ENCODE peak calls at places on chromosomes 12 and 14, in five cellular contexts. E is A549, R is astrocyte, U is IMR-90, I is DND-41. K is an unnamed sample.
A peak's percentile ranks its signal among the peaks of the same experiment; 100 is the strongest.

GRCh38 chr14:91947196-91948184 is at the start of gene FBLN5:
- DNase-seq in E (peak; percentile 11), R (peak; percentile 86), U (peak; percentile 88), I (no peak), K (peak; percentile 88)

GRCh38 chr12:124759841-124760508 is 103.7 kb downstream of the SCARB1 start:
- DNase-seq in E (no peak), R (peak; percentile 73), U (no peak), I (no peak), K (peak; percentile 78)

GRCh38 chr12:40158592-40159111 is 52.8 kb upstream of the SLC2A13 start:
- DNase-seq in E (no peak), R (no peak), U (no peak), I (no peak), K (no peak)

GRCh38 chr12:89357297-89357730 is 5.0 kb upstream of the DUSP6 start:
- DNase-seq in E (no peak), R (no peak), U (no peak), I (no peak), K (no peak)

GRCh38 chr14:77882098-77882497 is 82.2 kb downstream of the ADCK1 start:
- DNase-seq in E (no peak), R (no peak), U (no peak), I (peak; percentile 61), K (no peak)

GRCh38 chr14:34361504-34362011 is 100.5 kb downstream of the SPTSSA start:
- DNase-seq in E (no peak), R (no peak), U (peak; percentile 11), I (no peak), K (peak; percentile 23)

GRCh38 chr12:24821691-24822090 is 127.2 kb downstream of the BCAT1 start:
- DNase-seq in E (no peak), R (peak; percentile 84), U (peak; percentile 77), I (no peak), K (peak; percentile 88)

GRCh38 chr14:68015356-68016242 is 196.0 kb downstream of the RAD51B start:
- DNase-seq in E (no peak), R (no peak), U (peak; percentile 40), I (no peak), K (peak; percentile 29)

GRCh38 chr12:29429999-29430698 is 49.2 kb upstream of the ERGIC2 start:
- DNase-seq in E (no peak), R (no peak), U (no peak), I (no peak), K (no peak)

GRCh38 chr12:24788886-24789285 is 160.0 kb downstream of the BCAT1 start:
- DNase-seq in E (no peak), R (peak; percentile 24), U (no peak), I (no peak), K (peak; percentile 45)

GRCh38 chr14:92774563-92774962 is 19.5 kb upstream of the GOLGA5 start:
- DNase-seq in E (no peak), R (no peak), U (no peak), I (no peak), K (no peak)

GRCh38 chr14:49892301-49892635 is 614 bp upstream of the ARF6 start:
- DNase-seq in E (peak; percentile 81), R (peak; percentile 73), U (peak; percentile 82), I (peak; percentile 76), K (peak; percentile 92)

GRCh38 chr12:47028186-47028585 is 51.2 kb upstream of the PCED1B start:
- DNase-seq in E (no peak), R (no peak), U (no peak), I (no peak), K (no peak)

GRCh38 chr12:125240717-125241116 is 175.5 kb downstream of the AACS start:
- DNase-seq in E (no peak), R (no peak), U (no peak), I (no peak), K (no peak)

GRCh38 chr12:117501066-117501465 is 139.6 kb upstream of the NOS1 start:
- DNase-seq in E (no peak), R (no peak), U (no peak), I (no peak), K (no peak)

GRCh38 chr12:103269962-103270361 is 225.8 kb downstream of the C12orf42 start:
- DNase-seq in E (no peak), R (peak; percentile 72), U (peak; percentile 1), I (no peak), K (no peak)

GRCh38 chr12:100528471-100529139 is 44.9 kb upstream of the GAS2L3 start:
- DNase-seq in E (peak; percentile 46), R (no peak), U (no peak), I (no peak), K (no peak)

GRCh38 chr14:61632401-61633195 is 62.7 kb upstream of the HIF1A start:
- DNase-seq in E (no peak), R (no peak), U (no peak), I (no peak), K (no peak)

GRCh38 chr12:88600272-88600671 is 20.0 kb upstream of the KITLG start:
- DNase-seq in E (no peak), R (peak; percentile 89), U (peak; percentile 95), I (no peak), K (peak; percentile 92)

GRCh38 chr14:20477211-20477876 is 8.1 kb downstream of the PNP start:
- DNase-seq in E (no peak), R (peak; percentile 69), U (peak; percentile 73), I (peak; percentile 47), K (peak; percentile 79)

GRCh38 chr12:111040690-111041089 is 120.3 kb upstream of the MYL2 start:
- DNase-seq in E (no peak), R (no peak), U (no peak), I (no peak), K (no peak)

GRCh38 chr12:59742831-59743230 is 147.0 kb downstream of the SLC16A7 start:
- DNase-seq in E (no peak), R (peak; percentile 66), U (peak; percentile 71), I (no peak), K (peak; percentile 55)

GRCh38 chr12:29241821-29242591 is 92.9 kb downstream of the FAR2 start:
- DNase-seq in E (no peak), R (peak; percentile 87), U (peak; percentile 80), I (no peak), K (peak; percentile 89)

GRCh38 chr12:66755727-66756395 is 77.0 kb upstream of the GRIP1 start:
- DNase-seq in E (no peak), R (no peak), U (no peak), I (peak; percentile 15), K (no peak)
- H3K4me2 ChIP-seq in E (no peak overlapping the region), R (no peak overlapping the region), U (no peak overlapping the region), I (no peak overlapping the region), K (no peak overlapping the region)

DNA sequence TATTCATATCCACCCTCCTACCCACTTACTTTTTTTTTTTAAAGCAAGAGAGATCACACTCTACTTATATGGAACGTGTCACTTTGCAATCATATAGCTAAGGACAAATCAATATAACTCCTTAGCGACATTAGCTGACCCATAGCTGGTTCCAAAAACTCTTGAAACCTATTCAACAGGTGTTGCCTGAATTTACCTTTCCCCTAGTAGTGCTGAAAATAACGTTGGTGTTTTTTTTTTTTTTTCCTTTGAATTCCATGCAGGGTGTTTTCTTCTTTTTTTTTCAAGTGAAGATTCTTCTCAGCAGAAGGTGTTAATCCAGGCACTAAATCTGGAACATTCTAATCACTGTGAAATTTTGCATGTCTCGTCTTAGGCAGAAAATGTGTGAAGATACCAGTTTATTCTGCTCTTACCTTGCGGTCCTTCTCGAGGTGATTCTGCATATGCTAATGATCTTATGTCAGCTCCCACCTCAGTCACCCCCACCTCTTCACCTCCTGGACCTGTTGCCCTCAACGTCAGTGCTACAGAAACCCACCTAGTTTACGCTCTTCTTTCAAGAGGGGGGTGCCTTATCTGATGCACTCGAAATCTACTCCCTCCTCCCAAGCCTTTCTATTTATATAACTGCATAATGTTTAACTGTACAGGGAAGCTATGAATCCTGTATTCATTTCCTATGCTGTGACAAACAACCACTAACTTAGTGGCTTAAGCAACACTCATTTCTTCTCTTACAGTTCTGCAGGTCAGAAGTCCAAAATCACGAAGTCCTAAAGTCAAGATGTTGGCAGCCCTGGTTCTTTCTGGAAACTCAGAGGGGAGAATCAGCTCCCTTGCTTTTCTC is 7.2 kb upstream of the VPS37B start:
- DNase-seq in E (no peak), R (no peak), U (no peak), I (no peak), K (no peak)
- H3K4me2 ChIP-seq in E (peak overlapping the region; percentile 10), R (no peak overlapping the region), U (peak overlapping the region; percentile 26), I (no peak overlapping the region), K (no peak overlapping the region)

DNA sequence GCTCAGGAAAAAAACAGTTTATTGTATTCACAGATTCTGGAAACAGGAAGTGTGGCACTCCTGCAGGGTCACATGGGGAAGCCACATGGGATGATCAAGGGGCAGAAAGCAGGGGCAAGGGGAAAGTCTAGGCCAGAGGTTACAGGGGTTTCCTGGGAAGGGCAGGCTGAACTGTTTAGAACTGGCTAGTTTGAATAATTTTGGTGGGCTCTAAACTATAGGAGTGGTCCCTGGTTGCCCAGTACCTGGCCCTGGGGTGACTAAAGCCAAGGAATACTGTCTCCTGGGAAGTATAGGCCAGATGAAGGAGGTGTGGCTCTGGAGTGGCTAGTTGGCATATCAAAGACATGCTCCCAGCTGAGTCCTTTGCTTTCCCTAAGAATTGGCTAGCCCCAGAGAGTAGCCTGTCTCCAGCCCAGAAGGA is 169.2 kb downstream of the SLC41A2 start:
- DNase-seq in E (no peak), R (no peak), U (no peak), I (no peak), K (no peak)
- H3K4me2 ChIP-seq in E (no peak overlapping the region), R (no peak overlapping the region), U (no peak overlapping the region), I (no peak overlapping the region), K (no peak overlapping the region)

DNA sequence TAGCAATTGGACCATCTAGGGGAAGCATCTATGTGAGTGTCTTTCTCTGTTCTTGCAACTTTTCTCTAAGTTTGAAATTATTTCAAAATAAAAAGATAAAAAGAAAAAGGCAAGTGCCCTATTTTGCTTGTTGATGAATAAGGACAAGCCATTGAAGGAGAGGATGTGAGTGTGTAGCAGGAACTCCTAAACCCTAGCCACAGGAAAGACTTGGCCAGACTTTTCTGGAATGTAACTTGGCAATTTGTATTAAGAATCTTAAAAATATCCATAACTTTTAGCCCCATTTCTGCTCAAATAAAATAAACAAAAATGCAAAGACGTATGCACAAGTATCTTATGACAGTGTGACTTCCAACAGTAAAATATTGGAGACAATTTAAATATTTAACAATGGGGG is 279.5 kb downstream of the CACNA1C start:
- DNase-seq in E (no peak), R (peak; percentile 71), U (peak; percentile 76), I (no peak), K (peak; percentile 71)
- H3K4me2 ChIP-seq in E (no peak overlapping the region), R (no peak overlapping the region), U (no peak overlapping the region), I (no peak overlapping the region), K (no peak overlapping the region)

GRCh38 chr14:89244720-89245119 is 172.3 kb downstream of the FOXN3 start:
- DNase-seq in E (no peak), R (no peak), U (no peak), I (no peak), K (no peak)

GRCh38 chr14:89245802-89246201 is 171.2 kb downstream of the FOXN3 start:
- DNase-seq in E (no peak), R (no peak), U (no peak), I (no peak), K (no peak)

GRCh38 chr14:89248430-89249295 is 168.4 kb downstream of the FOXN3 start:
- DNase-seq in E (no peak), R (no peak), U (no peak), I (no peak), K (no peak)

GRCh38 chr14:89247457-89248122 is 169.4 kb downstream of the FOXN3 start:
- DNase-seq in E (no peak), R (no peak), U (no peak), I (no peak), K (no peak)

DNA sequence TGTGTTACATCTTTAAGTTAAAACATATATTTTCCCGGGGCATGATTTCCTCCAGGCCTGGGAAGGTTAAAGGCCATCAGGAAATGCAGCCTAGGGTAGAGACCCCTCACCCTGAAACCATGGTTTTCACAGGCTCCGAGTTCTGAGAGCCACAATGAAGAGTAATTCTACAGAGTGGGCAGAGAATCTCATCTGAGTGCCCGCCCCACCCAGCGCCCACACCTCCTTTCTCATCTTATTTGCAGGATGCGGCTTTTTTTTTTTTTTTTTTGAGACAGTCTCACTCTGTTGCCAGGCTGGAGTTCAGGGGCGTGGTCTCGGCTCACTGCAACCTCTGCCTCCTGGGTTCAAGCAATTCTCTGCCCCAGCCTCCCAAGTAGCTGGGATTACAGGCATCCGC is 170.7 kb downstream of the FOXN3 start:
- DNase-seq in E (no peak), R (no peak), U (no peak), I (no peak), K (no peak)
- H3K4me2 ChIP-seq in E (no peak overlapping the region), R (no peak overlapping the region), U (no peak overlapping the region), I (no peak overlapping the region), K (no peak overlapping the region)

K was measured in fibroblast of lung.